ENCODE peak calls at places on chromosome 16, in nine cellular contexts. One of them, this sample, is unnamed.

GRCh38 chr16:69077251-69077650 is 28.2 kb upstream of the HAS3 start:
- DNase-seq in BJ: no peak
- DNase-seq in HFF-Myc: no peak
- DNase-seq in CD14-positive monocyte: no peak
- DNase-seq in glutamatergic neuron: no peak
- DNase-seq in astrocyte of the cerebellum: no peak
- DNase-seq in progenitor cell of endocrine pancreas: no peak
- DNase-seq in fibroblast of mammary gland: peak; percentile 40
- DNase-seq in left lung: no peak
- DNase-seq in this sample: no peak

GRCh38 chr16:59611556-59611955 is 877.4 kb upstream of the GOT2 start:
- DNase-seq in left lung: no peak
- DNase-seq in CD14-positive monocyte: no peak
- DNase-seq in astrocyte of the cerebellum: no peak
- DNase-seq in progenitor cell of endocrine pancreas: no peak
- DNase-seq in glutamatergic neuron: no peak
- DNase-seq in BJ: no peak
- DNase-seq in HFF-Myc: no peak
- DNase-seq in fibroblast of mammary gland: peak; percentile 20
- DNase-seq in this sample: no peak

GRCh38 chr16:57764341-57765159 is 29.0 kb downstream of the KATNB1 start:
- DNase-seq in glutamatergic neuron: no peak
- DNase-seq in left lung: peak; percentile 77
- DNase-seq in astrocyte of the cerebellum: peak; percentile 13
- DNase-seq in HFF-Myc: peak; percentile 67
- DNase-seq in progenitor cell of endocrine pancreas: no peak
- DNase-seq in CD14-positive monocyte: peak; percentile 79
- DNase-seq in fibroblast of mammary gland: peak; percentile 90
- DNase-seq in BJ: peak; percentile 35
- DNase-seq in this sample: peak; percentile 52

GRCh38 chr16:84138824-84139627 is 6.0 kb downstream of the HSDL1 start:
- DNase-seq in CD14-positive monocyte: no peak
- DNase-seq in fibroblast of mammary gland: peak; percentile 49
- DNase-seq in progenitor cell of endocrine pancreas: no peak
- DNase-seq in glutamatergic neuron: peak; percentile 26
- DNase-seq in left lung: peak; percentile 61
- DNase-seq in astrocyte of the cerebellum: peak; percentile 26
- DNase-seq in HFF-Myc: no peak
- DNase-seq in BJ: no peak
- DNase-seq in this sample: no peak

GRCh38 chr16:87351320-87351698 is 32.3 kb downstream of the FBXO31 start:
- DNase-seq in progenitor cell of endocrine pancreas: no peak
- DNase-seq in BJ: no peak
- DNase-seq in fibroblast of mammary gland: no peak
- DNase-seq in HFF-Myc: no peak
- DNase-seq in astrocyte of the cerebellum: no peak
- DNase-seq in glutamatergic neuron: peak; percentile 63
- DNase-seq in CD14-positive monocyte: no peak
- DNase-seq in left lung: no peak
- DNase-seq in this sample: no peak

GRCh38 chr16:57810197-57811024 is 8.1 kb upstream of the KIFC3 start:
- DNase-seq in progenitor cell of endocrine pancreas: peak; percentile 38
- DNase-seq in left lung: peak; percentile 94
- DNase-seq in HFF-Myc: no peak
- DNase-seq in BJ: peak; percentile 57
- DNase-seq in fibroblast of mammary gland: peak; percentile 70
- DNase-seq in CD14-positive monocyte: peak; percentile 95
- DNase-seq in astrocyte of the cerebellum: peak; percentile 39
- DNase-seq in glutamatergic neuron: no peak
- DNase-seq in this sample: peak; percentile 36

GRCh38 chr16:86418981-86419380 is 91.3 kb upstream of the FOXF1 start:
- DNase-seq in glutamatergic neuron: no peak
- DNase-seq in progenitor cell of endocrine pancreas: no peak
- DNase-seq in HFF-Myc: no peak
- DNase-seq in BJ: no peak
- DNase-seq in CD14-positive monocyte: no peak
- DNase-seq in left lung: no peak
- DNase-seq in astrocyte of the cerebellum: no peak
- DNase-seq in fibroblast of mammary gland: no peak
- DNase-seq in this sample: no peak

GRCh38 chr16:974001-974601 is 3.3 kb upstream of the LMF1 start:
- DNase-seq in left lung: no peak
- DNase-seq in glutamatergic neuron: no peak
- DNase-seq in astrocyte of the cerebellum: no peak
- DNase-seq in HFF-Myc: no peak
- DNase-seq in BJ: no peak
- DNase-seq in CD14-positive monocyte: no peak
- DNase-seq in progenitor cell of endocrine pancreas: no peak
- DNase-seq in fibroblast of mammary gland: no peak
- DNase-seq in this sample: no peak

GRCh38 chr16:72837846-72838661 is 209.9 kb downstream of the ZFHX3 start:
- DNase-seq in BJ: no peak
- DNase-seq in astrocyte of the cerebellum: peak; percentile 53
- DNase-seq in CD14-positive monocyte: no peak
- DNase-seq in left lung: no peak
- DNase-seq in glutamatergic neuron: no peak
- DNase-seq in fibroblast of mammary gland: no peak
- DNase-seq in progenitor cell of endocrine pancreas: no peak
- DNase-seq in HFF-Myc: no peak
- DNase-seq in this sample: no peak

GRCh38 chr16:4946917-4947316 is 10.0 kb upstream of the PPL start:
- DNase-seq in astrocyte of the cerebellum: no peak
- DNase-seq in progenitor cell of endocrine pancreas: no peak
- DNase-seq in CD14-positive monocyte: no peak
- DNase-seq in BJ: no peak
- DNase-seq in HFF-Myc: no peak
- DNase-seq in glutamatergic neuron: no peak
- DNase-seq in fibroblast of mammary gland: no peak
- DNase-seq in left lung: no peak
- DNase-seq in this sample: no peak

GRCh38 chr16:67226804-67227566 is at the start of gene TMEM208:
- DNase-seq in progenitor cell of endocrine pancreas: peak; percentile 98
- DNase-seq in HFF-Myc: peak; percentile 95
- DNase-seq in fibroblast of mammary gland: peak; percentile 98
- DNase-seq in glutamatergic neuron: peak; percentile 100
- DNase-seq in BJ: peak; percentile 92
- DNase-seq in astrocyte of the cerebellum: peak; percentile 96
- DNase-seq in CD14-positive monocyte: peak; percentile 97
- DNase-seq in left lung: peak; percentile 99
- DNase-seq in this sample: peak; percentile 99
- TF ChIP-seq CTCF in progenitor cell of endocrine pancreas: peak; percentile 24
- TF ChIP-seq CTCF in HFF-Myc: no peak
- TF ChIP-seq CTCF in fibroblast of mammary gland: no peak
- TF ChIP-seq CTCF in glutamatergic neuron: no peak
- TF ChIP-seq CTCF in BJ: peak; percentile 17
- TF ChIP-seq CTCF in astrocyte of the cerebellum: peak; percentile 5
- TF ChIP-seq CTCF in CD14-positive monocyte: no peak
- TF ChIP-seq CTCF in left lung: no peak
- TF ChIP-seq CTCF in this sample: no peak

GRCh38 chr16:50373345-50373701 is 4.5 kb upstream of the BRD7 start:
- DNase-seq in astrocyte of the cerebellum: no peak
- DNase-seq in CD14-positive monocyte: no peak
- DNase-seq in fibroblast of mammary gland: no peak
- DNase-seq in left lung: no peak
- DNase-seq in BJ: no peak
- DNase-seq in progenitor cell of endocrine pancreas: no peak
- DNase-seq in glutamatergic neuron: no peak
- DNase-seq in HFF-Myc: no peak
- DNase-seq in this sample: no peak

GRCh38 chr16:50371036-50371716 is 2.4 kb upstream of the BRD7 start:
- DNase-seq in BJ: no peak
- DNase-seq in fibroblast of mammary gland: no peak
- DNase-seq in astrocyte of the cerebellum: no peak
- DNase-seq in progenitor cell of endocrine pancreas: no peak
- DNase-seq in glutamatergic neuron: no peak
- DNase-seq in left lung: no peak
- DNase-seq in HFF-Myc: no peak
- DNase-seq in CD14-positive monocyte: no peak
- DNase-seq in this sample: no peak

GRCh38 chr16:50372611-50373344 is 4.0 kb upstream of the BRD7 start:
- DNase-seq in BJ: no peak
- DNase-seq in glutamatergic neuron: peak; percentile 44
- DNase-seq in progenitor cell of endocrine pancreas: no peak
- DNase-seq in fibroblast of mammary gland: peak; percentile 71
- DNase-seq in CD14-positive monocyte: no peak
- DNase-seq in HFF-Myc: no peak
- DNase-seq in astrocyte of the cerebellum: no peak
- DNase-seq in left lung: no peak
- DNase-seq in this sample: no peak

GRCh38 chr16:50373780-50374179 is 5.0 kb upstream of the BRD7 start:
- DNase-seq in HFF-Myc: no peak
- DNase-seq in astrocyte of the cerebellum: no peak
- DNase-seq in BJ: no peak
- DNase-seq in progenitor cell of endocrine pancreas: no peak
- DNase-seq in left lung: no peak
- DNase-seq in CD14-positive monocyte: no peak
- DNase-seq in glutamatergic neuron: no peak
- DNase-seq in fibroblast of mammary gland: no peak
- DNase-seq in this sample: no peak

DNA sequence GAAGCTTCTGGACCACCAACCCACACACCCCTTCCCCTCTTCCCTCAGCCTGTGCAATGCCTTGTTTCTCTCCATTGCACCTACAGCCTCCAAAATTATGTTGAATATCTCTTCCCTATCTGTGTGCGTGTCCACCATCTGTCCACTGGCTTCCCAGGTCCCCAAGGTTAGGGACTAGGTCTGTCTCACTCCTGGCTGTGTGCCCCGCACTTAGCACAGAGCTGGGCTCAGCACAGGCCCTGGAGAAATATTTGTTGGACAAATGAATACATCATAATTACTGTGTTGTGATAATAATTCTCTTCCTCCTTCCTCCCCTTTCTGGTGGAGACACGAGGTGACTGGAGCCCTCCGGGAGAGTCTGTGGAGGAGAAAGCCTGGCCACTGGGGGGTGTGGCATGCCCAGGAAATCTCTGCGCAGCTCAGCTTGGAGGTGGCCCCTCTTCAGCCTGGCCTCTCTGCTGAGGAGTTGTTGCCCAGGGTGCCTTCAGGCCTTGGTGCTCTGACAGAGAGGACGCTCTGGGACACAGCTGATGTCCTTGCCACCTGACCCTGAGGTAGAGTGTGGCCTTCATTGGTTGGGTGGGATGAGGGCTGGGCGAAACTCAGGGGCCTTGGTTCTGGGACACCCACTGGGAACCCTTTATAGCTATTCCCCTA is 3.3 kb upstream of the BRD7 start:
- DNase-seq in left lung: no peak
- DNase-seq in glutamatergic neuron: peak; percentile 46
- DNase-seq in fibroblast of mammary gland: no peak
- DNase-seq in progenitor cell of endocrine pancreas: no peak
- DNase-seq in BJ: no peak
- DNase-seq in CD14-positive monocyte: no peak
- DNase-seq in HFF-Myc: no peak
- DNase-seq in astrocyte of the cerebellum: no peak
- DNase-seq in this sample: peak; percentile 56
- TF ChIP-seq CTCF in left lung: no peak
- TF ChIP-seq CTCF in glutamatergic neuron: no peak
- TF ChIP-seq CTCF in fibroblast of mammary gland: peak; percentile 14
- TF ChIP-seq CTCF in progenitor cell of endocrine pancreas: peak; percentile 38
- TF ChIP-seq CTCF in BJ: peak; percentile 45
- TF ChIP-seq CTCF in CD14-positive monocyte: no peak
- TF ChIP-seq CTCF in HFF-Myc: peak; percentile 39
- TF ChIP-seq CTCF in astrocyte of the cerebellum: peak; percentile 53
- TF ChIP-seq CTCF in this sample: peak; percentile 31

DNA sequence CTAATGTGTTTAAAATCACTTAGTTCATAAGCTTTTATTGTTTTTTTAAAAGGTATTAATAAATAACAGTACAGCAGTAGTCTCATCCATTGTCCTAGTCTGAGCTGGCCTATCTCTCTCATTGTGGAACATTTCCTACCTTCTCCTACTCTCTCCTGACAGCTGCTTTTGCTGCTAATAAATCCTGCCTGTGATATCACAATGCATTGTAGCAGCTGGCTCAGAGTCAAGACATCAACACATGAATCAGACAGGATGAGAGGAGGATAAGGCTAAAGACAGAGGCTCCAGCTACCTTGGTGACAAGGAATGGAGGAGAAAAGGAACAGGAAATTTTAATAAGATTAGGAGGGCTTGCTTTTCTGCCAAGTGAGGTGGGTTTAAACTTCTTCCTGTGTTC is 626.1 kb downstream of the HS3ST4 start:
- DNase-seq in glutamatergic neuron: no peak
- DNase-seq in fibroblast of mammary gland: no peak
- DNase-seq in progenitor cell of endocrine pancreas: no peak
- DNase-seq in left lung: no peak
- DNase-seq in BJ: no peak
- DNase-seq in astrocyte of the cerebellum: no peak
- DNase-seq in CD14-positive monocyte: no peak
- DNase-seq in HFF-Myc: no peak
- DNase-seq in this sample: no peak
- TF ChIP-seq CTCF in glutamatergic neuron: no peak
- TF ChIP-seq CTCF in fibroblast of mammary gland: no peak
- TF ChIP-seq CTCF in progenitor cell of endocrine pancreas: no peak
- TF ChIP-seq CTCF in left lung: no peak
- TF ChIP-seq CTCF in BJ: no peak
- TF ChIP-seq CTCF in astrocyte of the cerebellum: no peak
- TF ChIP-seq CTCF in CD14-positive monocyte: no peak
- TF ChIP-seq CTCF in HFF-Myc: no peak
- TF ChIP-seq CTCF in this sample: no peak

GRCh38 chr16:11624645-11625607 is 38.2 kb upstream of the LITAF start:
- DNase-seq in CD14-positive monocyte: peak; percentile 71
- DNase-seq in astrocyte of the cerebellum: no peak
- DNase-seq in glutamatergic neuron: no peak
- DNase-seq in BJ: no peak
- DNase-seq in HFF-Myc: no peak
- DNase-seq in left lung: peak; percentile 59
- DNase-seq in progenitor cell of endocrine pancreas: no peak
- DNase-seq in fibroblast of mammary gland: peak; percentile 37
- DNase-seq in this sample: no peak
- TF ChIP-seq CTCF in CD14-positive monocyte: no peak
- TF ChIP-seq CTCF in astrocyte of the cerebellum: no peak
- TF ChIP-seq CTCF in glutamatergic neuron: no peak
- TF ChIP-seq CTCF in BJ: no peak
- TF ChIP-seq CTCF in HFF-Myc: no peak
- TF ChIP-seq CTCF in left lung: no peak
- TF ChIP-seq CTCF in progenitor cell of endocrine pancreas: no peak
- TF ChIP-seq CTCF in fibroblast of mammary gland: no peak
- TF ChIP-seq CTCF in this sample: no peak

GRCh38 chr16:2213817-2214720 is 571 bp downstream of the PGP start:
- DNase-seq in CD14-positive monocyte: no peak
- DNase-seq in BJ: no peak
- DNase-seq in left lung: no peak
- DNase-seq in progenitor cell of endocrine pancreas: no peak
- DNase-seq in glutamatergic neuron: no peak
- DNase-seq in fibroblast of mammary gland: no peak
- DNase-seq in astrocyte of the cerebellum: no peak
- DNase-seq in HFF-Myc: no peak
- DNase-seq in this sample: peak; percentile 33
- TF ChIP-seq CTCF in CD14-positive monocyte: no peak
- TF ChIP-seq CTCF in BJ: no peak
- TF ChIP-seq CTCF in left lung: no peak
- TF ChIP-seq CTCF in progenitor cell of endocrine pancreas: peak; percentile 11
- TF ChIP-seq CTCF in glutamatergic neuron: no peak
- TF ChIP-seq CTCF in fibroblast of mammary gland: no peak
- TF ChIP-seq CTCF in astrocyte of the cerebellum: peak; percentile 7
- TF ChIP-seq CTCF in HFF-Myc: no peak
- TF ChIP-seq CTCF in this sample: no peak